ENCODE peak calls at places on chromosomes 13 and 19, in four cellular contexts. C, T, L and F are unnamed samples.

GRCh38 chr13:104683789-104684188 is 1617.6 kb upstream of the SLC10A2 start:
- DNase-seq in C (no peak), T (no peak), L (no peak), F (no peak)

GRCh38 chr19:3468211-3468610 is 12.1 kb downstream of the SMIM24 start:
- DNase-seq in C (no peak), T (no peak), L (no peak), F (no peak)

GRCh38 chr19:51708811-51709210 is 15.0 kb downstream of the HAS1 start:
- DNase-seq in C (no peak), T (no peak), L (no peak), F (no peak)

GRCh38 chr13:19634129-19634740 is 776 bp downstream of the MPHOSPH8 start:
- DNase-seq in C (peak; percentile 30), T (no peak), L (peak; percentile 42), F (no peak)

GRCh38 chr19:13748169-13748884 is 16.0 kb upstream of the MRI1 start:
- DNase-seq in C (no peak), T (peak; percentile 51), L (peak; percentile 58), F (peak; percentile 54)

GRCh38 chr19:1561236-1561842 is 6.8 kb downstream of the MEX3D start:
- DNase-seq in C (no peak), T (no peak), L (no peak), F (no peak)

GRCh38 chr19:57813919-57814504 is 701 bp downstream of the ZNF552 start:
- DNase-seq in C (no peak), T (peak; percentile 42), L (peak; percentile 63), F (no peak)

GRCh38 chr13:88031980-88032562 is 360.9 kb downstream of the SLITRK5 start:
- DNase-seq in C (no peak), T (no peak), L (no peak), F (no peak)

GRCh38 chr19:19459707-19460251 is 54.3 kb downstream of the GATAD2A start:
- DNase-seq in C (peak; percentile 35), T (peak; percentile 44), L (peak; percentile 57), F (peak; percentile 58)

GRCh38 chr19:28934626-28935025 is 278.3 kb downstream of the UQCRFS1 start:
- DNase-seq in C (no peak), T (no peak), L (no peak), F (no peak)

GRCh38 chr19:33631628-33631995 is 9.9 kb downstream of the CHST8 start:
- DNase-seq in C (no peak), T (no peak), L (no peak), F (no peak)

GRCh38 chr19:51621178-51621577 is 9.0 kb downstream of the SIGLEC5 start:
- DNase-seq in C (no peak), T (no peak), L (no peak), F (no peak)

GRCh38 chr19:52948025-52948770 is 14.5 kb downstream of the ZNF816 start:
- DNase-seq in C (no peak), T (no peak), L (no peak), F (no peak)

GRCh38 chr19:55090564-55090963 is 14.9 kb downstream of the EPS8L1 start:
- DNase-seq in C (no peak), T (no peak), L (no peak), F (no peak)

GRCh38 chr19:18738961-18739690 is 52.0 kb downstream of the COMP start:
- DNase-seq in C (no peak), T (no peak), L (no peak), F (no peak)

GRCh38 chr13:112229445-112229844 is 146.7 kb upstream of the SPACA7 start:
- DNase-seq in C (no peak), T (no peak), L (no peak), F (no peak)

GRCh38 chr13:102846261-102847015 is 606 bp downstream of the ERCC5 start:
- DNase-seq in C (peak; percentile 41), T (peak; percentile 67), L (peak; percentile 68), F (peak; percentile 43)

GRCh38 chr19:30662211-30662861 is 290.2 kb downstream of the ZNF536 start:
- DNase-seq in C (peak; percentile 68), T (no peak), L (peak; percentile 3), F (no peak)

GRCh38 chr13:102293723-102294122 is 108.1 kb downstream of the FGF14 start:
- DNase-seq in C (no peak), T (no peak), L (no peak), F (no peak)

GRCh38 chr13:87087741-87088140 is 583.4 kb upstream of the SLITRK5 start:
- DNase-seq in C (no peak), T (no peak), L (no peak), F (no peak)

GRCh38 chr19:51771369-51771768 is 10.4 kb downstream of the FPR2 start:
- DNase-seq in C (no peak), T (no peak), L (no peak), F (no peak)

GRCh38 chr13:83622422-83622784 is 259.9 kb downstream of the SLITRK1 start:
- DNase-seq in C (no peak), T (no peak), L (no peak), F (no peak)

GRCh38 chr13:97114696-97115095 is 107.4 kb upstream of the MBNL2 start:
- DNase-seq in C (no peak), T (no peak), L (no peak), F (no peak)

GRCh38 chr19:37955986-37956385 is 49.0 kb downstream of the SIPA1L3 start:
- DNase-seq in C (no peak), T (no peak), L (no peak), F (no peak)

GRCh38 chr19:37953576-37954303 is 46.7 kb downstream of the SIPA1L3 start:
- DNase-seq in C (no peak), T (no peak), L (no peak), F (no peak)

GRCh38 chr19:37953125-37953524 is 46.1 kb downstream of the SIPA1L3 start:
- DNase-seq in C (no peak), T (no peak), L (no peak), F (no peak)

GRCh38 chr19:37951816-37952210 is 44.8 kb downstream of the SIPA1L3 start:
- DNase-seq in C (no peak), T (no peak), L (peak; percentile 71), F (no peak)

GRCh38 chr19:37954421-37954874 is 47.4 kb downstream of the SIPA1L3 start:
- DNase-seq in C (no peak), T (no peak), L (peak; percentile 31), F (no peak)
- H3K4me1 ChIP-seq in C (no peaks in the 10 kb centered on the region), T (peaks cover 9% of the 10 kb centered on the region), L (no peaks in the 10 kb centered on the region), F (no peaks in the 10 kb centered on the region)

DNA sequence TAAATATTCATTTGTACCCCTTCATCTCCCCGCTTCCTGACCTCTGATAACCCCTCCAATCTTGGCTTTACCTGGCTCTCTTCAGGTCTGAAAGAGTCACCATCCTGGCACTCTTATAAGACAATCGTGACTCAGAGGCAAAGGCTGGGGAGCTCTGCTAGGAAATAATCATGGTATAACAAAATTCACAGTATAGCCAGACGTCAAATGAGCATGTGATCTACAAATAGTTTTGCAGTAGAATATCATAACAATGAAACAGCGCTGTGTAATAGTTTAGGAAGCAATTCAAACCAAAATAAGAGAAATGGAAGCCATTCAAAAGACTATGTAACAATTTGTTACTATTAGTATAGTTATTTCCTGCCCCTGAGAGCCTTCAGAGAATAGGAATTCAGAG is 34.2 kb downstream of the RXFP2 start:
- DNase-seq in C (no peak), T (no peak), L (no peak), F (no peak)
- H3K4me1 ChIP-seq in C (no peaks in the 10 kb centered on the region), T (no peaks in the 10 kb centered on the region), L (no peaks in the 10 kb centered on the region), F (no peaks in the 10 kb centered on the region)

GRCh38 chr13:70844391-70845108 is 736.3 kb upstream of the KLHL1 start:
- DNase-seq in C (no peak), T (peak; percentile 60), L (peak; percentile 2), F (no peak)

GRCh38 chr13:70842062-70842644 is 733.9 kb upstream of the KLHL1 start:
- DNase-seq in C (no peak), T (no peak), L (no peak), F (no peak)

DNA sequence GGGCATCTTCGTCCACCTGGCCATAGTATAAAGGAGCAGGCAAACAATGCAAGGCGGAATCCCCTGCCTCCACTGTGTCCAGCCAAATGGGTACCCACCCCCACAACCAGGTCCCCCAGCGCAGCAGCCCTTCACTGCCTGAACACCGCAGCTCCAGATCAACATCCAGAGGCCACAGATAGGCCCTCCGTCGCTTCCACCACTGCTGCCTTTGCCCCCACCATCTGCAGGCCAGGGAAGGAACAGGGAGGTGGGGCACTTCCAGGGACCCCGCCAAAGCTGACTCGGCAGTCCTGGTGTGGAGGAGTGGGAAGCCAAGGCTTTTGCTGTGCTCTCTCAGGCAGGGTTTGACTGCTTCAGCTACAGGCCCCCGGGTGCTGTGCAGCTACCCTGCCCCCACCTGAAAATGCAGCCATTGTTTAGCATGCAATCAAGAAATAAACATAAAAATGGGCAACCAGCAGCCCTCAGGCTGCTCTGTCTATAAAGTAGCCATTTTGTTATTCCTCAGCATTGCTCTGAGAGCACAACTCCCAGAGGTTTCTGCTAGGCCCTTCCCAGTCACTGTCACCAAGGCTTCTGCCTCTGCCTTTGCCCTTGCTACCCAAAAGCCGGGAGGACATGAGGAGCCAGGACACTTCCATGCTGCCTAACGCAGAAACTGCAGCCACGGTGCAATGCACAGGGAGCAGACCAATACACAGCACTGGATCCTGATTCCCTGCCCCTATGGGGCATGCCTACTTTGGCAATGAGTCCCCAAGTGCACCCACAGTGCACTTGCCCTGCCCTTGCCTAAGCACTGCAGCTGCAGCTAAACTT is 733.2 kb upstream of the KLHL1 start:
- DNase-seq in C (no peak), T (no peak), L (no peak), F (no peak)
- H3K4me1 ChIP-seq in C (no peaks in the 10 kb centered on the region), T (no peaks in the 10 kb centered on the region), L (no peaks in the 10 kb centered on the region), F (no peaks in the 10 kb centered on the region)

GRCh38 chr13:50911051-50911690 is 1.6 kb downstream of the RNASEH2B start:
- DNase-seq in C (no peak), T (no peak), L (peak; percentile 24), F (peak; percentile 21)
- H3K4me1 ChIP-seq in C (peaks cover 21% of the 10 kb centered on the region), T (peaks cover 3% of the 10 kb centered on the region), L (peaks cover 14% of the 10 kb centered on the region), F (peaks cover 64% of the 10 kb centered on the region)

DNA sequence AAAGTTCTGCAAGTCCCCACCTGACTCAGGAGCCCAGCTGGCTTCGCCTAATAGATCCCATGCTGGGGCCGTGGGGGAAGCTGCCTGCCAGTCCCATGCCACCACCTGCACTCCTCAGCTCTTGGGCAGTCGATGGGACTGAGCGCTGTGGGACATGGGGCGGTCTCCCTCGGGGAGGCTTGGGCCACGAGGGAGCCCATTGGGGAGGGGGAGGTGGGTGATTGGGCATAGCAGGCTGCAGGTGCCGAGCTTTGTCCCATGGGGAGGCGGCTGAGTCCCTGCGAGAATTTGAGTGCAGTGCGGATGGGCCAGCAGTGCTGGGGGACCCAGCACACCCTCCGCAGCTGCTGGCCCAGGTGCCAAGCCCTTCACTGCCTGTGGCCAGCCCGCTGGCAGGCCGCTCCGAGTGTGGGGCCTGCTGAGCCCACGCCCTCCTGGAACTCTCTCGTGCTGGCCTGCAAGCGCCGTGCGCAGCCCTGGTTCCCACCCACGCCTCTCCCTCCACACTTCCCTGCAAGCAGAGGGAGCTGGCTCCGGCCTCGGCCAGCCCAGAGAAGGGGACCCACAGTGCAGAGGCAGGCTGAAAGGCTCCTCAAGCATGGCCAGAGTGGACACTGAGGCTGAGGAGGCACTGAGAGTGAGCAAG is 467.3 kb downstream of the IRS2 start:
- DNase-seq in C (no peak), T (no peak), L (no peak), F (no peak)
- H3K4me1 ChIP-seq in C (peaks cover 2% of the 10 kb centered on the region), T (no peaks in the 10 kb centered on the region), L (no peaks in the 10 kb centered on the region), F (no peaks in the 10 kb centered on the region)